ENCODE peak calls at places on chromosomes 7 and 10, in seven cellular contexts. One of them, this sample, is unnamed.

GRCh38 chr10:90960355-90960814 is 39.5 kb upstream of the ANKRD1 start:
- DNase-seq in lower leg skin: no peak
- DNase-seq in suprapubic skin: no peak
- DNase-seq in right lobe of liver: no peak
- DNase-seq in endothelial cell of umbilical vein: peak; percentile 39
- DNase-seq in transverse colon: no peak
- DNase-seq in HCT116: no peak
- DNase-seq in this sample: no peak

GRCh38 chr10:124621637-124622036 is 122.5 kb downstream of the FAM53B start:
- DNase-seq in lower leg skin: no peak
- DNase-seq in suprapubic skin: no peak
- DNase-seq in right lobe of liver: no peak
- DNase-seq in endothelial cell of umbilical vein: no peak
- DNase-seq in transverse colon: no peak
- DNase-seq in HCT116: no peak
- DNase-seq in this sample: no peak

GRCh38 chr7:74343281-74344127 is 54.3 kb downstream of the CLIP2 start:
- DNase-seq in lower leg skin: no peak
- DNase-seq in suprapubic skin: no peak
- DNase-seq in right lobe of liver: no peak
- DNase-seq in endothelial cell of umbilical vein: peak; percentile 27
- DNase-seq in transverse colon: no peak
- DNase-seq in HCT116: peak; percentile 38
- DNase-seq in this sample: no peak

GRCh38 chr10:23702977-23703414 is 264.1 kb downstream of the OTUD1 start:
- DNase-seq in lower leg skin: peak; percentile 29
- DNase-seq in suprapubic skin: no peak
- DNase-seq in right lobe of liver: peak; percentile 62
- DNase-seq in endothelial cell of umbilical vein: peak; percentile 18
- DNase-seq in transverse colon: peak; percentile 47
- DNase-seq in HCT116: peak; percentile 70
- DNase-seq in this sample: peak; percentile 49

GRCh38 chr10:95655571-95656290 is 780 bp downstream of the ALDH18A1 start:
- DNase-seq in lower leg skin: no peak
- DNase-seq in suprapubic skin: no peak
- DNase-seq in right lobe of liver: peak; percentile 49
- DNase-seq in endothelial cell of umbilical vein: peak; percentile 62
- DNase-seq in transverse colon: peak; percentile 19
- DNase-seq in HCT116: no peak
- DNase-seq in this sample: peak; percentile 56

GRCh38 chr7:157928808-157929425 is 592.1 kb downstream of the DNAJB6 start:
- DNase-seq in lower leg skin: no peak
- DNase-seq in suprapubic skin: no peak
- DNase-seq in right lobe of liver: no peak
- DNase-seq in endothelial cell of umbilical vein: no peak
- DNase-seq in transverse colon: no peak
- DNase-seq in HCT116: no peak
- DNase-seq in this sample: no peak

GRCh38 chr7:117993377-117994003 is 120.2 kb upstream of the CTTNBP2 start:
- DNase-seq in lower leg skin: no peak
- DNase-seq in suprapubic skin: no peak
- DNase-seq in right lobe of liver: no peak
- DNase-seq in endothelial cell of umbilical vein: peak; percentile 23
- DNase-seq in transverse colon: peak; percentile 14
- DNase-seq in HCT116: peak; percentile 59
- DNase-seq in this sample: peak; percentile 16

GRCh38 chr7:38187794-38188472 is 9.9 kb downstream of the STARD3NL start:
- DNase-seq in lower leg skin: no peak
- DNase-seq in suprapubic skin: no peak
- DNase-seq in right lobe of liver: no peak
- DNase-seq in endothelial cell of umbilical vein: no peak
- DNase-seq in transverse colon: no peak
- DNase-seq in HCT116: no peak
- DNase-seq in this sample: no peak

GRCh38 chr10:4546931-4547330 is 279.1 kb upstream of the AKR1E2 start:
- DNase-seq in lower leg skin: no peak
- DNase-seq in suprapubic skin: no peak
- DNase-seq in right lobe of liver: no peak
- DNase-seq in endothelial cell of umbilical vein: no peak
- DNase-seq in transverse colon: no peak
- DNase-seq in HCT116: no peak
- DNase-seq in this sample: no peak

GRCh38 chr7:14739496-14740185 is 162.9 kb downstream of the DGKB start:
- DNase-seq in lower leg skin: no peak
- DNase-seq in suprapubic skin: no peak
- DNase-seq in right lobe of liver: no peak
- DNase-seq in endothelial cell of umbilical vein: no peak
- DNase-seq in transverse colon: no peak
- DNase-seq in HCT116: no peak
- DNase-seq in this sample: no peak

GRCh38 chr10:59375990-59376389 is 13.6 kb upstream of the FAM13C start:
- DNase-seq in lower leg skin: no peak
- DNase-seq in suprapubic skin: no peak
- DNase-seq in right lobe of liver: no peak
- DNase-seq in endothelial cell of umbilical vein: no peak
- DNase-seq in transverse colon: no peak
- DNase-seq in HCT116: no peak
- DNase-seq in this sample: no peak

GRCh38 chr7:1247527-1248041 is 14.9 kb downstream of the UNCX start:
- DNase-seq in lower leg skin: no peak
- DNase-seq in suprapubic skin: no peak
- DNase-seq in right lobe of liver: no peak
- DNase-seq in endothelial cell of umbilical vein: no peak
- DNase-seq in transverse colon: no peak
- DNase-seq in HCT116: no peak
- DNase-seq in this sample: no peak

GRCh38 chr10:69359089-69360025 is 57.4 kb downstream of the TACR2 start:
- DNase-seq in lower leg skin: no peak
- DNase-seq in suprapubic skin: no peak
- DNase-seq in right lobe of liver: no peak
- DNase-seq in endothelial cell of umbilical vein: no peak
- DNase-seq in transverse colon: no peak
- DNase-seq in HCT116: no peak
- DNase-seq in this sample: peak; percentile 46

GRCh38 chr7:79806161-79806734 is 328.4 kb upstream of the GNAI1 start:
- DNase-seq in lower leg skin: no peak
- DNase-seq in suprapubic skin: no peak
- DNase-seq in right lobe of liver: no peak
- DNase-seq in endothelial cell of umbilical vein: peak; percentile 17
- DNase-seq in transverse colon: no peak
- DNase-seq in HCT116: peak; percentile 19
- DNase-seq in this sample: no peak

GRCh38 chr7:140594131-140594691 is 46.4 kb downstream of the DENND2A start:
- DNase-seq in lower leg skin: no peak
- DNase-seq in suprapubic skin: no peak
- DNase-seq in right lobe of liver: no peak
- DNase-seq in endothelial cell of umbilical vein: no peak
- DNase-seq in transverse colon: no peak
- DNase-seq in HCT116: no peak
- DNase-seq in this sample: no peak

GRCh38 chr10:98411768-98412167 is 3.2 kb downstream of the PYROXD2 start:
- DNase-seq in lower leg skin: no peak
- DNase-seq in suprapubic skin: no peak
- DNase-seq in right lobe of liver: no peak
- DNase-seq in endothelial cell of umbilical vein: no peak
- DNase-seq in transverse colon: no peak
- DNase-seq in HCT116: no peak
- DNase-seq in this sample: no peak

GRCh38 chr7:41858196-41858595 is 155.3 kb upstream of the INHBA start:
- DNase-seq in lower leg skin: no peak
- DNase-seq in suprapubic skin: no peak
- DNase-seq in right lobe of liver: no peak
- DNase-seq in endothelial cell of umbilical vein: no peak
- DNase-seq in transverse colon: no peak
- DNase-seq in HCT116: no peak
- DNase-seq in this sample: no peak

GRCh38 chr7:96178581-96178980 is 143.3 kb downstream of the SLC25A13 start:
- DNase-seq in lower leg skin: no peak
- DNase-seq in suprapubic skin: no peak
- DNase-seq in right lobe of liver: no peak
- DNase-seq in endothelial cell of umbilical vein: no peak
- DNase-seq in transverse colon: no peak
- DNase-seq in HCT116: no peak
- DNase-seq in this sample: no peak
- TF ChIP-seq POLR2A in lower leg skin: no peak
- TF ChIP-seq POLR2A in suprapubic skin: no peak
- TF ChIP-seq POLR2A in right lobe of liver: no peak
- TF ChIP-seq POLR2A in endothelial cell of umbilical vein: no peak
- TF ChIP-seq POLR2A in transverse colon: no peak
- TF ChIP-seq POLR2A in HCT116: no peak
- TF ChIP-seq POLR2A in this sample: no peak

GRCh38 chr10:43419997-43420368 is 11.0 kb upstream of the HNRNPF start:
- DNase-seq in lower leg skin: no peak
- DNase-seq in suprapubic skin: no peak
- DNase-seq in right lobe of liver: no peak
- DNase-seq in endothelial cell of umbilical vein: no peak
- DNase-seq in transverse colon: no peak
- DNase-seq in HCT116: no peak
- DNase-seq in this sample: no peak

GRCh38 chr10:43421201-43421507 is 12.2 kb upstream of the HNRNPF start:
- DNase-seq in lower leg skin: no peak
- DNase-seq in suprapubic skin: no peak
- DNase-seq in right lobe of liver: no peak
- DNase-seq in endothelial cell of umbilical vein: no peak
- DNase-seq in transverse colon: no peak
- DNase-seq in HCT116: no peak
- DNase-seq in this sample: no peak

GRCh38 chr10:43417950-43418768 is 9.2 kb upstream of the HNRNPF start:
- DNase-seq in lower leg skin: no peak
- DNase-seq in suprapubic skin: no peak
- DNase-seq in right lobe of liver: no peak
- DNase-seq in endothelial cell of umbilical vein: peak; percentile 87
- DNase-seq in transverse colon: no peak
- DNase-seq in HCT116: no peak
- DNase-seq in this sample: peak; percentile 99

GRCh38 chr10:43421519-43421918 is 12.5 kb upstream of the HNRNPF start:
- DNase-seq in lower leg skin: no peak
- DNase-seq in suprapubic skin: no peak
- DNase-seq in right lobe of liver: no peak
- DNase-seq in endothelial cell of umbilical vein: no peak
- DNase-seq in transverse colon: no peak
- DNase-seq in HCT116: no peak
- DNase-seq in this sample: no peak

DNA sequence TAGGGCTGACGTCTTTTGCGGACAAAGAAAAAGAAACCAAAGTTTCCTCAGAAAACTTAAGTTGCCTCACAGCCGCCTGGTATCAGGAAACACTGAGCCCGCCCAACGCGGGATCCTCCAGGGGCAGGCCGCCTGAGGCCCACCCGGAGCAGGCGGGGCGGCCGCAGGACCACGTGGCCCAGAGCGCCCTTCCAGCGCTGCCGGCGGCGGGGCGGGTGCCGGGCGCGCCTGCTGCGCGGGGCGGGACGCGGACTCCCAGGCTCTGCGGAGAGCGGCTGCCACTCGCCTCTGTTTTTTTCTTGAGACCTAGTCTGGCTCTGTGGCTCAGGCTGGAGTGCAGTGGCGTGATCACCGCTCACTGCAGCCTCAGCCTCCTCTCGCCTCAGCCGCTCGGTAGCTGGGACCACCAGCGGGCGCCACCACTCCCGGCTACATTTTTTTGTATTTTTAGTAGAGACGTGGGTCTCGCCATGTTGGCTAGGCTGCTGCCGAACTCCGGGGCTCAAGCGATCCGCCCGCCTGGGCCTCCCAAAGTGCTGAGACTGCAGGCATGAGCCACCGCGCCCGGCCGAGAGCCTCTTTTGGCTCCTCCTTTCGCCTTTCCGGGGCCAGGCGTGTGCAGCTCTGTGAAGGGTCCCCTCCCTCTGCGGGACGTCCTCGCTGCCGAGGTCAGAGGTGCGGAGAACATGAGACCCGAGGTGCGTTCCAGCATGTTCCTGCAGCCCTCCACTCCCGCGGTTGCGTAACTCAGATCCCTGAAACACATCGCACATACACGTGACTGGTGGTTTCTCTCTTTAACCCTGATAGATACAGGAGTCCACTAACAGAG is 11.6 kb upstream of the HNRNPF start:
- DNase-seq in lower leg skin: peak; percentile 86
- DNase-seq in suprapubic skin: peak; percentile 93
- DNase-seq in right lobe of liver: peak; percentile 96
- DNase-seq in endothelial cell of umbilical vein: peak; percentile 84
- DNase-seq in transverse colon: peak; percentile 87
- DNase-seq in HCT116: no peak
- DNase-seq in this sample: peak; percentile 94
- TF ChIP-seq POLR2A in lower leg skin: no peak
- TF ChIP-seq POLR2A in suprapubic skin: no peak
- TF ChIP-seq POLR2A in right lobe of liver: peak; percentile 85
- TF ChIP-seq POLR2A in endothelial cell of umbilical vein: peak; percentile 68
- TF ChIP-seq POLR2A in transverse colon: peak; percentile 87
- TF ChIP-seq POLR2A in HCT116: peak; percentile 56
- TF ChIP-seq POLR2A in this sample: peak; percentile 83

DNA sequence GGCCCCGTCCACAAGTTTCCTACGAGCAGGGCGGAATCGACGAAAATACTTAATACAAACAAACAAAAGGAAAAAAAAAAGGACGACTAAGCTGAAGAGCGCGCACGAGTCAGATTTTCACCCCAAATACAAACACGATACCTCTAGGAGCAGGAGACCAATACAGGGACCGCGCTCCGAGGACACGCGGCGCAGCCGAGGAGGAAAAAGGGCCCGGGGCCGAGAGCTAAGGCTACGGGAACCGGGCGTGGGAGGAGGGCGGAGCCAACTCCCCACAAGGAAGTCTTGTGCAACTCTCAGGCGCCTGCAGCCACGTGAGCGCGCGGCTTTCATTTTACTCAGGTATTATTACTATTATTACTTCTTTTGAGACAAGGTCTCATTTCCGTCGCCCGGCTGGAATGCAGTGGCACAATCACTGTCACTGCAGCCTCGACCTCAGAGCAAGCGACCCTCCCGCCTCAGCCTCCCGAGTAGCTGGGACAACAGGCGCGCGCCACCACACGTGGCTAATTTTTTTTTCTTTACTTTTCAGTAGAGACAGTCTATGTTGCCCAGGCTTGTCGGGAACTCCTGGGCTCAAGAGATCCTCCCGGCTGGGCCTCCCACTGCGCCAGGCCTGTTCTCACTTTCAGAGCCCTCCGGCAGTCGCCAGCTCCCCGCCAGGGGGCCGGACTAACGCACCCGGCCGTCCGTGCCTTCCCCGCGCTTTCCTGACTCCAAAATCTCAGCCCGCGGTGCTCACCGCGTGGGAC is 1.2 kb downstream of the HNRNPF start:
- DNase-seq in lower leg skin: peak; percentile 91
- DNase-seq in suprapubic skin: peak; percentile 95
- DNase-seq in right lobe of liver: peak; percentile 94
- DNase-seq in endothelial cell of umbilical vein: peak; percentile 83
- DNase-seq in transverse colon: peak; percentile 93
- DNase-seq in HCT116: peak; percentile 76
- DNase-seq in this sample: peak; percentile 92
- TF ChIP-seq POLR2A in lower leg skin: no peak
- TF ChIP-seq POLR2A in suprapubic skin: no peak
- TF ChIP-seq POLR2A in right lobe of liver: peak; percentile 70
- TF ChIP-seq POLR2A in endothelial cell of umbilical vein: peak; percentile 68
- TF ChIP-seq POLR2A in transverse colon: peak; percentile 91
- TF ChIP-seq POLR2A in HCT116: peak; percentile 66
- TF ChIP-seq POLR2A in this sample: peak; percentile 90

DNA sequence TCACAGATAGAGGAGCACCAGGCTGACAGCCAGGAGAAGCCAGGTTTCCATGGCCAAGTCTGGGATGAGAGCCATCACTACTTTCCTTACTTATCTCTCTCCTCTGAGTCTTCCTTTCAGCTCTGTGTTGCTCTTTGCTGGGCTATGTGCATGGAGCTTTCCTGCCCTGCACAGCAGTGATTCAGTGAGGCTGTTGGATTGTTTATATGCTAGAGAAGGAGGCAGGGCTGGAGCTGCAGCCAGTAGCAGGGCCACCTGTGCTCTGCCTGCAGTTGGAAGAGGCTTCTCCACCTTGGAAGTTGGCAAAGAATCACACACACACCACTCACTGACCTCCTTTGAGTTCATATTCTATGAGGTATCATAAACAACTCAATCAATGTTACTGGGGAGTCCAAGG is at the start of gene CYP3A4:
- DNase-seq in lower leg skin: no peak
- DNase-seq in suprapubic skin: no peak
- DNase-seq in right lobe of liver: peak; percentile 65
- DNase-seq in endothelial cell of umbilical vein: no peak
- DNase-seq in transverse colon: peak; percentile 17
- DNase-seq in HCT116: no peak
- DNase-seq in this sample: no peak
- TF ChIP-seq POLR2A in lower leg skin: no peak
- TF ChIP-seq POLR2A in suprapubic skin: no peak
- TF ChIP-seq POLR2A in right lobe of liver: peak; percentile 33
- TF ChIP-seq POLR2A in endothelial cell of umbilical vein: no peak
- TF ChIP-seq POLR2A in transverse colon: no peak
- TF ChIP-seq POLR2A in HCT116: no peak
- TF ChIP-seq POLR2A in this sample: no peak

This sample was measured in erythroblast.